ENCODE peak calls at places on chromosomes 4 and X, in eight cellular contexts. Q is ovary; B is left ventricle myocardium superior; T is naive thymus-derived CD8-positive, alpha-beta T cell; C is HTR-8/SVneo; E is DMS53; N is HS-5; O is AG09309. S is an unnamed sample.

GRCh38 chrX:107766470-107767140 is 9.0 kb downstream of the TSC22D3 start:
- DNase-seq in Q (peak), B (peak), T (no peak), C (no peak), E (no peak), N (no peak), O (no peak), S (no peak)

GRCh38 chr4:176883108-176883550 is 90.4 kb upstream of the VEGFC start:
- DNase-seq in Q (no peak), B (no peak), T (no peak), C (peak), E (peak), N (peak), O (no peak), S (no peak)

GRCh38 chr4:131499139-131499873 is 1649.8 kb upstream of the PCDH10 start:
- DNase-seq in Q (no peak), B (no peak), T (no peak), C (peak), E (no peak), N (peak), O (no peak), S (no peak)

GRCh38 chr4:120847019-120847582 is 75.4 kb downstream of the PRDM5 start:
- DNase-seq in Q (no peak), B (no peak), T (no peak), C (no peak), E (no peak), N (no peak), O (no peak), S (no peak)

GRCh38 chr4:73917081-73917501 is 47.9 kb downstream of the CXCL1 start:
- DNase-seq in Q (no peak), B (no peak), T (no peak), C (peak), E (no peak), N (peak), O (peak), S (no peak)

GRCh38 chr4:153679476-153679875 is 4.6 kb upstream of the TLR2 start:
- DNase-seq in Q (no peak), B (no peak), T (no peak), C (no peak), E (no peak), N (no peak), O (no peak), S (no peak)

GRCh38 chr4:146976145-146976544 is 30.5 kb upstream of the TTC29 start:
- DNase-seq in Q (no peak), B (no peak), T (no peak), C (no peak), E (no peak), N (no peak), O (no peak), S (no peak)

GRCh38 chr4:17807446-17807845 is 3.1 kb downstream of the DCAF16 start:
- DNase-seq in Q (no peak), B (no peak), T (no peak), C (no peak), E (no peak), N (no peak), O (no peak), S (no peak)

GRCh38 chr4:10599574-10599973 is 85.0 kb downstream of the CLNK start:
- DNase-seq in Q (no peak), B (no peak), T (no peak), C (no peak), E (no peak), N (no peak), O (no peak), S (no peak)

GRCh38 chr4:138494931-138495330 is 252.8 kb upstream of the SLC7A11 start:
- DNase-seq in Q (no peak), B (peak), T (no peak), C (no peak), E (peak), N (no peak), O (no peak), S (no peak)

GRCh38 chr4:52028970-52029369 is 8.8 kb upstream of the LRRC66 start:
- DNase-seq in Q (no peak), B (no peak), T (no peak), C (no peak), E (no peak), N (peak), O (peak), S (no peak)

S was measured in chondrocyte.